ENCODE peak calls at places on chromosomes 6 and 20, in six cellular contexts. One of them, this sample, is unnamed.

GRCh38 chr20:15922556-15922955 is 650.7 kb downstream of the KIF16B start:
- DNase-seq in heart left ventricle: no peak
- DNase-seq in CD8-positive, alpha-beta memory T cell: no peak
- DNase-seq in heart right ventricle: no peak
- DNase-seq in stomach: no peak
- DNase-seq in CD4-positive, CD25-positive, alpha-beta regulatory T cell: no peak
- DNase-seq in this sample: no peak

GRCh38 chr6:44043479-44044153 is 83.6 kb downstream of the MRPL14 start:
- DNase-seq in heart left ventricle: peak
- DNase-seq in CD8-positive, alpha-beta memory T cell: no peak
- DNase-seq in heart right ventricle: no peak
- DNase-seq in stomach: no peak
- DNase-seq in CD4-positive, CD25-positive, alpha-beta regulatory T cell: no peak
- DNase-seq in this sample: no peak

GRCh38 chr6:134464690-134465411 is 146.9 kb upstream of the SGK1 start:
- DNase-seq in heart left ventricle: no peak
- DNase-seq in CD8-positive, alpha-beta memory T cell: no peak
- DNase-seq in heart right ventricle: no peak
- DNase-seq in stomach: no peak
- DNase-seq in CD4-positive, CD25-positive, alpha-beta regulatory T cell: no peak
- DNase-seq in this sample: no peak

GRCh38 chr6:82909551-82909950 is 156.1 kb downstream of the UBE3D start:
- DNase-seq in heart left ventricle: no peak
- DNase-seq in CD8-positive, alpha-beta memory T cell: no peak
- DNase-seq in heart right ventricle: no peak
- DNase-seq in stomach: no peak
- DNase-seq in CD4-positive, CD25-positive, alpha-beta regulatory T cell: no peak
- DNase-seq in this sample: no peak

GRCh38 chr6:127972815-127973214 is 72.0 kb upstream of the THEMIS start:
- DNase-seq in heart left ventricle: no peak
- DNase-seq in CD8-positive, alpha-beta memory T cell: no peak
- DNase-seq in heart right ventricle: no peak
- DNase-seq in stomach: no peak
- DNase-seq in CD4-positive, CD25-positive, alpha-beta regulatory T cell: no peak
- DNase-seq in this sample: no peak

GRCh38 chr6:45545416-45545815 is 167.7 kb upstream of the SUPT3H start:
- DNase-seq in heart left ventricle: no peak
- DNase-seq in CD8-positive, alpha-beta memory T cell: no peak
- DNase-seq in heart right ventricle: no peak
- DNase-seq in stomach: no peak
- DNase-seq in CD4-positive, CD25-positive, alpha-beta regulatory T cell: no peak
- DNase-seq in this sample: no peak

GRCh38 chr6:98014791-98015201 is 731.8 kb upstream of the MMS22L start:
- DNase-seq in heart left ventricle: no peak
- DNase-seq in CD8-positive, alpha-beta memory T cell: no peak
- DNase-seq in heart right ventricle: no peak
- DNase-seq in stomach: no peak
- DNase-seq in CD4-positive, CD25-positive, alpha-beta regulatory T cell: no peak
- DNase-seq in this sample: no peak

GRCh38 chr6:80182291-80182690 is 75.8 kb downstream of the BCKDHB start:
- DNase-seq in heart left ventricle: no peak
- DNase-seq in CD8-positive, alpha-beta memory T cell: no peak
- DNase-seq in heart right ventricle: no peak
- DNase-seq in stomach: no peak
- DNase-seq in CD4-positive, CD25-positive, alpha-beta regulatory T cell: no peak
- DNase-seq in this sample: no peak

GRCh38 chr20:50636601-50637539 is 54.5 kb downstream of the RIPOR3 start:
- DNase-seq in heart left ventricle: no peak
- DNase-seq in CD8-positive, alpha-beta memory T cell: no peak
- DNase-seq in heart right ventricle: no peak
- DNase-seq in stomach: no peak
- DNase-seq in CD4-positive, CD25-positive, alpha-beta regulatory T cell: no peak
- DNase-seq in this sample: no peak

DNA sequence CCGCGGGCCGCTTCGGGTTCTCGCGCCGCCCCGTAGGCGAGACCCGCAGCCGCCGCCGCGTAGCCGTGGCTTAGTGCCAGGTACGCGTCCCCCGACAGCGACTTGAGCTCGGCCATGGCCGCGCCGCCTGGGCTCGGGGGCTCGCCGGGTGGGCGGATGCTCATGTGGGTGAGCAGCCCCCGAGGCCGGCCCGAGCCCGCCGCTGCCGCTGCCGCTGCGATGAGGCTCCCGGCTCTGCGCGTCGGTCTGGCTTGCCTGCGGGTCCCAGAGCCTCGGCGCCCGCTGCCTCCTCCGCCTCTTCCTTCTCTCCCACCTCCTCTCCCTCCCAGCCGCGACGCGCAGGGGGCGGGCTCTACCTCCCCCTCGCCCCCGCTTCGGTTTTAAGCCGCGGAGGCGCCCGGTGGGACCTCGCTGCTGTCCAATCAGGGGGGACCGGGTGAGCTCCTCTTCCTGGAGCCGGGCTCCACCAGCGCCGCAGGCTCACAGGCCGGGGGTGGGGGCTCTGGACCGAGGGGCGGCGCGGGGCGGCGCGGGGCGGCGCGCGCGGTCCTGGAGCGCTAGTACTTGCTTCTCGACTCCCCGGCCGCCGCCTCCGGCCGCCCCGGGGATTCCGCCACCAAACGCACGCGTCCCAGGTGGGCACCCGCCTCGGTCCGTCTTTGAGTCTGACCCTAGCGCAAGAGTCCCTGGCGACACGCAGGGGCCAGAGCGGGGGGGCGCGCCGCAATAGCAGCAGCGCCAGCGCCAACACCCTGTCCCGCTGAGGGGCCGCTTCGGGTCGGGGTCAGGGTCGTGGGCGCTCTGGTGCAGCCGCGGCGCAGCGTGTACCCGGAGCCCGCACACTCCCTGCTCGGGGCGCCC is at the start of gene BHLHE23:
- DNase-seq in heart left ventricle: no peak
- DNase-seq in CD8-positive, alpha-beta memory T cell: no peak
- DNase-seq in heart right ventricle: no peak
- DNase-seq in stomach: no peak
- DNase-seq in CD4-positive, CD25-positive, alpha-beta regulatory T cell: no peak
- DNase-seq in this sample: no peak
- H3K4me3 ChIP-seq in heart left ventricle: peak
- H3K4me3 ChIP-seq in CD8-positive, alpha-beta memory T cell: no peak
- H3K4me3 ChIP-seq in heart right ventricle: no peak
- H3K4me3 ChIP-seq in stomach: peak
- H3K4me3 ChIP-seq in CD4-positive, CD25-positive, alpha-beta regulatory T cell: no peak
- H3K4me3 ChIP-seq in this sample: no peak

GRCh38 chr6:123830110-123830509 is 26.4 kb downstream of the NKAIN2 start:
- DNase-seq in heart left ventricle: no peak
- DNase-seq in CD8-positive, alpha-beta memory T cell: no peak
- DNase-seq in heart right ventricle: no peak
- DNase-seq in stomach: no peak
- DNase-seq in CD4-positive, CD25-positive, alpha-beta regulatory T cell: no peak
- DNase-seq in this sample: no peak

DNA sequence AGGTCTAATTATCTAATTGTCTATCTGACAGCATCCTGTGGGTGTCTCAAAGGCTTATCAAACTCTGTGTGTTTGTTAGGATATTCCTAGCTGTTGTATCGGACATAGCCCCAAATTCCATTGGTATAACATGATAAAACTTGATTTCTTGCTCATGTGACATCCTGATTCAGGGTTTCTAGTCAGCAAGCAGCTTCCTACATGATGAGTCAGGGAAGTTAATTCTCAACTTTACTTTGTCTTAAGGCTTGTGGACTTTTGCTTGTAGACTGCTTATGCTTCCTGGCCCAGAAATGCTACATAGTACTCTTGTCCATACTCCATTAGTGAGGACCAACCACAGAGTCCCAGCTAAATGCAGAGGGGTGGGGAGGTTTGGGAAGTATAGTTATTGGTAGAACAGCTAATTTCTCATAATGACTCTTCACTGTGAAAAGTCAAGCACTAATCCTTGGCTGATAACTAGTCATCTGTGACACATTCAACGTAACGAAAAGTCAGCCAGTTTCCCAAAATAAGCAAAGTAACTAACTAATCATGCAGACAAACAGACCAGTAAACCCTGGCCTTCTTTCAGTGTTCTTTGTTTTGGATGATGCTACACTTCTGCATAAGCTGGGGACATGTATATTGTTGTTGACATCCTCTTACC is 25.8 kb downstream of the NKAIN2 start:
- DNase-seq in heart left ventricle: no peak
- DNase-seq in CD8-positive, alpha-beta memory T cell: no peak
- DNase-seq in heart right ventricle: no peak
- DNase-seq in stomach: no peak
- DNase-seq in CD4-positive, CD25-positive, alpha-beta regulatory T cell: no peak
- DNase-seq in this sample: no peak
- H3K4me3 ChIP-seq in heart left ventricle: no peak
- H3K4me3 ChIP-seq in CD8-positive, alpha-beta memory T cell: no peak
- H3K4me3 ChIP-seq in heart right ventricle: no peak
- H3K4me3 ChIP-seq in stomach: no peak
- H3K4me3 ChIP-seq in CD4-positive, CD25-positive, alpha-beta regulatory T cell: no peak
- H3K4me3 ChIP-seq in this sample: no peak

GRCh38 chr20:53925651-53926401 is 144.6 kb downstream of the BCAS1 start:
- DNase-seq in heart left ventricle: no peak
- DNase-seq in CD8-positive, alpha-beta memory T cell: no peak
- DNase-seq in heart right ventricle: no peak
- DNase-seq in stomach: no peak
- DNase-seq in CD4-positive, CD25-positive, alpha-beta regulatory T cell: no peak
- DNase-seq in this sample: no peak

GRCh38 chr20:53920647-53921245 is 149.6 kb downstream of the BCAS1 start:
- DNase-seq in heart left ventricle: no peak
- DNase-seq in CD8-positive, alpha-beta memory T cell: no peak
- DNase-seq in heart right ventricle: no peak
- DNase-seq in stomach: no peak
- DNase-seq in CD4-positive, CD25-positive, alpha-beta regulatory T cell: no peak
- DNase-seq in this sample: no peak

GRCh38 chr20:53923745-53924369 is 146.5 kb downstream of the BCAS1 start:
- DNase-seq in heart left ventricle: no peak
- DNase-seq in CD8-positive, alpha-beta memory T cell: no peak
- DNase-seq in heart right ventricle: no peak
- DNase-seq in stomach: no peak
- DNase-seq in CD4-positive, CD25-positive, alpha-beta regulatory T cell: no peak
- DNase-seq in this sample: no peak

GRCh38 chr20:53921443-53921973 is 148.9 kb downstream of the BCAS1 start:
- DNase-seq in heart left ventricle: no peak
- DNase-seq in CD8-positive, alpha-beta memory T cell: no peak
- DNase-seq in heart right ventricle: no peak
- DNase-seq in stomach: no peak
- DNase-seq in CD4-positive, CD25-positive, alpha-beta regulatory T cell: no peak
- DNase-seq in this sample: no peak

DNA sequence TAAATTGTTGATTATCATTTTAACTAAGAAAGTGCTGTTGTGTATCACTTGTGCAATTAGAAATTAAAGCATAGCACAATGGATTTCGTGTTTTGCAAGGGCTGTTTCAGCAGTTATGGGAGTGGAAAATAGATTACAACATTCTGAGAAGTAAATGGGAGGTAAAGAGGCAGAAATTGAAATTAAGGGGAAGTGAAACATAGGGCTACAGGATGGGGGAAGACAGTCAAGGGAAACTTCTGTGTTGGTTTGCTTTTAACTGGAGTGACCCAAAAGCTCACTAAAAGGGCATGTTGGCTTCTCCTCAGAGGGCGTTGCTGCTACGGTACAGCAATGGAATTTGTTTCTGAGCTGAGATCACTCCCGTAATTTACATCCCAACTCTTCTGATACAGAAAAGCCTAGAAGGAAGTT is 147.5 kb downstream of the BCAS1 start:
- DNase-seq in heart left ventricle: no peak
- DNase-seq in CD8-positive, alpha-beta memory T cell: no peak
- DNase-seq in heart right ventricle: no peak
- DNase-seq in stomach: no peak
- DNase-seq in CD4-positive, CD25-positive, alpha-beta regulatory T cell: no peak
- DNase-seq in this sample: no peak
- H3K4me3 ChIP-seq in heart left ventricle: no peak
- H3K4me3 ChIP-seq in CD8-positive, alpha-beta memory T cell: no peak
- H3K4me3 ChIP-seq in heart right ventricle: no peak
- H3K4me3 ChIP-seq in stomach: no peak
- H3K4me3 ChIP-seq in CD4-positive, CD25-positive, alpha-beta regulatory T cell: no peak
- H3K4me3 ChIP-seq in this sample: no peak

DNA sequence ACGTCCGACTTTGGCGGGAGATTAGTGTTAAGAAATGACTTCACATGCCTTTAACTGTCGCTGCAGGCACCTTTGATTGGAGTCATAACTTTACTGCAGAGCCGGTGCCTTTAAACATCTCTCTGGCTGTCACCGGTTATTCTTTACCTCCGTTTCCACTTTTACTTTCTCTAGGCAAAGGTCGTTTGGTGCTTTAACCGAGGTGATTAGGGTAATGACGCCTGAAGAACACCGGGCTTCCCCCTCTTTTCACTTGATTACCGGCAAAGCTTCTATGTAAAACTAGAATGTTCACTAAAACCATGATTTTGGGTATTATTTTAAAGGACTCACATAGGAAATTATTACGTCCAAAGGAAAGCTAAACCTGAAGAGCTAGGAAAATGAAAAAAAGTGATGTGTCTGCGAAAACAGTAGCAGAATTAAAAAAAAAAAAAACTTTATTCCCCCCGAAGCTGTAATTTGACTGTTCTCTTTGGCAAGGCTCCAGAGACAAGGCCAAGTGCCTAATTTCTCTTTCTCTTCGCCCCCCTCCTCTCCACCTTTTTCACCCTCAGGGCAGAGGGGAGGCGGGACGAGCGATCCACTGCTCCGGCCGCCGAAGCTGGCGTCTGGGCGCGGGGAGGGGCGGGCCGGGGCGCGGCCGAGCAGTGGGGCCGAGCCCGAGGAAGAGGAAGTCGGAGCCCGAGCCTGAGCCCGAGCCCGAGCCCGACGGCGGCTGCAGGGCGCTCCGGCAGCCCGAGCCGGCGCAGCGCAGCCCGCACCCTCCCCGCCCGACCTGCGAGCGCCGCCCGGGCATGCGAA is at the start of gene PLEKHG1:
- DNase-seq in heart left ventricle: peak
- DNase-seq in CD8-positive, alpha-beta memory T cell: peak
- DNase-seq in heart right ventricle: peak
- DNase-seq in stomach: peak
- DNase-seq in CD4-positive, CD25-positive, alpha-beta regulatory T cell: peak
- DNase-seq in this sample: peak
- H3K4me3 ChIP-seq in heart left ventricle: peak
- H3K4me3 ChIP-seq in CD8-positive, alpha-beta memory T cell: peak
- H3K4me3 ChIP-seq in heart right ventricle: peak
- H3K4me3 ChIP-seq in stomach: peak
- H3K4me3 ChIP-seq in CD4-positive, CD25-positive, alpha-beta regulatory T cell: peak
- H3K4me3 ChIP-seq in this sample: peak

GRCh38 chr20:17446171-17446570 is 85.0 kb downstream of the BFSP1 start:
- DNase-seq in heart left ventricle: no peak
- DNase-seq in CD8-positive, alpha-beta memory T cell: no peak
- DNase-seq in heart right ventricle: no peak
- DNase-seq in stomach: no peak
- DNase-seq in CD4-positive, CD25-positive, alpha-beta regulatory T cell: no peak
- DNase-seq in this sample: no peak
- H3K4me3 ChIP-seq in heart left ventricle: no peak
- H3K4me3 ChIP-seq in CD8-positive, alpha-beta memory T cell: no peak
- H3K4me3 ChIP-seq in heart right ventricle: no peak
- H3K4me3 ChIP-seq in stomach: no peak
- H3K4me3 ChIP-seq in CD4-positive, CD25-positive, alpha-beta regulatory T cell: no peak
- H3K4me3 ChIP-seq in this sample: no peak

GRCh38 chr6:15267221-15267620 is 21.4 kb downstream of the JARID2 start:
- DNase-seq in heart left ventricle: no peak
- DNase-seq in CD8-positive, alpha-beta memory T cell: no peak
- DNase-seq in heart right ventricle: no peak
- DNase-seq in stomach: no peak
- DNase-seq in CD4-positive, CD25-positive, alpha-beta regulatory T cell: no peak
- DNase-seq in this sample: no peak
- H3K4me3 ChIP-seq in heart left ventricle: no peak
- H3K4me3 ChIP-seq in CD8-positive, alpha-beta memory T cell: no peak
- H3K4me3 ChIP-seq in heart right ventricle: no peak
- H3K4me3 ChIP-seq in stomach: no peak
- H3K4me3 ChIP-seq in CD4-positive, CD25-positive, alpha-beta regulatory T cell: no peak
- H3K4me3 ChIP-seq in this sample: no peak